ENCODE peak calls at places on chromosomes 7 and 10, in four cellular contexts. U is epithelial cell of esophagus, H is GM13976, G is GM10248. T is an unnamed sample.

GRCh38 chr7:92650391-92650790 is 60.2 kb upstream of the FAM133B start:
- DNase-seq in G (no peak), U (no peak), H (no peak), T (no peak)

GRCh38 chr7:120523985-120524384 is 251.0 kb downstream of the KCND2 start:
- DNase-seq in H (no peak), G (no peak), U (no peak), T (no peak)

GRCh38 chr10:73095479-73096021 is 1.1 kb downstream of the P4HA1 start:
- DNase-seq in H (no peak), G (no peak), U (peak; percentile 37), T (peak; percentile 40)

GRCh38 chr7:23356726-23357125 is 57.6 kb downstream of the MALSU1 start:
- DNase-seq in G (no peak), U (no peak), H (no peak), T (no peak)

GRCh38 chr10:5688587-5688986 is 3.9 kb downstream of the TASOR2 start:
- DNase-seq in U (no peak), H (no peak), G (no peak), T (no peak)

GRCh38 chr7:127582361-127582760 is 3.0 kb downstream of the GCC1 start:
- DNase-seq in H (no peak), U (no peak), G (no peak), T (no peak)

GRCh38 chr10:12512292-12513002 is 163.1 kb downstream of the CAMK1D start:
- DNase-seq in U (no peak), G (no peak), H (no peak), T (no peak)

GRCh38 chr7:18320971-18321567 is 174.5 kb upstream of the HDAC9 start:
- DNase-seq in U (peak; percentile 66), H (peak; percentile 33), G (peak; percentile 32), T (peak; percentile 65)

GRCh38 chr7:74183142-74183541 is 9.0 kb downstream of the EIF4H start:
- DNase-seq in G (no peak), H (no peak), U (peak; percentile 42), T (no peak)

GRCh38 chr10:61835069-61835908 is 66.2 kb upstream of the ARID5B start:
- DNase-seq in G (no peak), U (peak; percentile 75), H (no peak), T (peak; percentile 49)

GRCh38 chr7:74012842-74013249 is 15.1 kb upstream of the ELN start:
- DNase-seq in U (peak; percentile 63), G (peak; percentile 92), H (peak; percentile 96), T (peak; percentile 74)

GRCh38 chr10:13560597-13560996 is 26.2 kb upstream of the PRPF18 start:
- DNase-seq in H (no peak), U (no peak), G (no peak), T (no peak)

GRCh38 chr7:73308665-73309214 is at the start of gene NSUN5:
- DNase-seq in U (peak; percentile 44), G (peak; percentile 94), H (peak; percentile 95), T (peak; percentile 94)

GRCh38 chr10:6148251-6148691 is 54.5 kb upstream of the PFKFB3 start:
- DNase-seq in U (no peak), H (peak; percentile 70), G (peak; percentile 57), T (no peak)

GRCh38 chr7:104010052-104010909 is 20.8 kb upstream of the RELN start:
- DNase-seq in G (no peak), H (no peak), U (no peak), T (no peak)

GRCh38 chr10:14191871-14192270 is 138.9 kb downstream of the FRMD4A start:
- DNase-seq in H (no peak), G (no peak), U (no peak), T (no peak)

GRCh38 chr10:7085147-7085912 is 325.5 kb downstream of the SFMBT2 start:
- DNase-seq in U (peak; percentile 4), H (no peak), G (no peak), T (no peak)

GRCh38 chr7:125876436-125876835 is 946.8 kb upstream of the POT1 start:
- DNase-seq in U (peak; percentile 37), H (no peak), G (no peak), T (no peak)

GRCh38 chr7:47215049-47215448 is 366.9 kb downstream of the TNS3 start:
- DNase-seq in H (no peak), U (no peak), G (no peak), T (no peak)

GRCh38 chr7:116779921-116780320 is 82.5 kb upstream of the CAPZA2 start:
- DNase-seq in U (no peak), G (no peak), H (no peak), T (no peak)

GRCh38 chr10:80611481-80611880 is 73.8 kb downstream of the SH2D4B start:
- DNase-seq in G (no peak), H (no peak), U (no peak), T (no peak)

DNA sequence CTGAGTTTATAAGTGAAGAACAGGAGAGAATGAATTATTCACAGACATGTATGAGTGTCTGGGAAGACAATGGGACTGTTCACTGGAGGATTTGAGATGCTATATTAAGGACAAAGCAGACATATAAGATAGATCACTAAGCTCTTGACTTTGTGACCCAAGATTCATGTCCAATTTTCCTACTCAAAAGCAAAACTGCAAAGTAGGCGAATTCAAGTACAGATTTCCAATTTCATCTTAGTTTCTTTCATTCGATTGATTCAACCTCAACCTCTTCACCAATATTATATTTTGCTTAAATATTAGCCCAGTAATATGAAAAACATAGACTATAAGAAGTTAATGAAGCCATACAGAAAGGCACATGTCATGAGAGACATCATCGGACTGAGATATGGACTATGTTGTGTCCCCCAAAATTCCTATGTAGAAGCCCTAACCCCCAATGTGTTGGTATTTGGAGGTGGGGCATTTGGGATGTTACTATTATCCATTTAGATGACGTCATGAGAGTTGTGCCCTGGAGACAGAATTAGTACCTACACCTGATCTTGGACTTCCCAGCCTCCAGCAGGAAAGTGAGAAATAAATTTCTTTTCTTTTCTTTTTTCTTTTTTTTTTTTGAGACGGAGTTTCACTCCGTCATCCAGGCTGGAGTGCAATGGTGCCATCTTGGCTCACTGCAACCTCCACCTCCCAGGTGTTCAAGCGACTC is 353.7 kb upstream of the AKR1E2 start:
- DNase-seq in U (no peak), G (no peak), H (no peak), T (no peak)
- TF ChIP-seq CTCF in U (no peak), G (no peak), H (no peak), T (no peak)

GRCh38 chr10:98391578-98391991 is 23.4 kb downstream of the PYROXD2 start:
- DNase-seq in H (no peak), G (no peak), U (peak; percentile 27), T (no peak)
- TF ChIP-seq CTCF in H (no peak), G (no peak), U (no peak), T (no peak)

GRCh38 chr7:101625076-101625914 is 3.8 kb downstream of the MYL10 start:
- DNase-seq in G (no peak), H (no peak), U (no peak), T (no peak)
- TF ChIP-seq CTCF in G (no peak), H (no peak), U (no peak), T (peak; percentile 4)

GRCh38 chr10:63887026-63887589 is 365.9 kb downstream of the REEP3 start:
- DNase-seq in G (no peak), U (no peak), H (no peak), T (no peak)
- TF ChIP-seq CTCF in G (no peak), U (no peak), H (no peak), T (no peak)

DNA sequence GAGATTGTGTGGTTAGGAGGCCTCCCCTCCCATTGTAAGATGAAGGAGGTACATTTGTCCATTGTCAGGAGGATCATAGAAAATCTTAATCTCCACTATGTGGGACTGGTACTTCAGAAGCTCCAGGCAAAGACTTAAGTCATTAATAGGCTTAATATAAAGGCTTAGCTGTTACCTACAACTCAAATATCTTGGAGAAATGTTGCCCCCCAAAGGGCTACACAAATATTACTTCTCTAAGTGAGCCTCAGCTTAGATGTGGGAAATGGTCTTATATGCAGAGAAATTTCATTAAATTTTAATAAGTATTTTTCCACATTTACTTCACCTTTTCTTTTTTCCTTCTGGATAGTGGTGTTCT is 27.2 kb downstream of the TAS2R41 start:
- DNase-seq in H (no peak), G (no peak), U (no peak), T (no peak)
- TF ChIP-seq CTCF in H (no peak), G (no peak), U (no peak), T (peak; percentile 27)

DNA sequence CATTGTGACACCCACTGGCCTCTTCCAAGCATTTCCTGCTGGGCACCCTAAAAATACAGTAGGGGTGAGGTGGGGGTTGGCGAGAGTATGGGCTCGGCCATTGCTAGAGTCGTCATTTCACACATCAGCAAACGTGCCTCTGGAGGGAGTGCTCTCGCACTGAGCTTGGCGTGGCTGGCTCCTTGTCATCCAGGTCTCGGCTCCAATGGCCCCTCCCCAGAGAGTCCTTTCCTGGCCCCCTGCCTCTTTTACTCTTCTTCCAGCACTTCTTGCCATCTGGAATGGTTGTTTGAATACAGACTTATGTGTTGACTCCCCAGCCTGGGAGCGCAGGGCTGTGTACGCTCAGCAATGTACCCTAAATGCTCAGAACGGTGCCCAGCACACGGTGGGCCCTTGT is 18.8 kb downstream of the UNC5B start:
- DNase-seq in H (no peak), G (no peak), U (no peak), T (no peak)
- TF ChIP-seq CTCF in H (no peak), G (no peak), U (no peak), T (no peak)

DNA sequence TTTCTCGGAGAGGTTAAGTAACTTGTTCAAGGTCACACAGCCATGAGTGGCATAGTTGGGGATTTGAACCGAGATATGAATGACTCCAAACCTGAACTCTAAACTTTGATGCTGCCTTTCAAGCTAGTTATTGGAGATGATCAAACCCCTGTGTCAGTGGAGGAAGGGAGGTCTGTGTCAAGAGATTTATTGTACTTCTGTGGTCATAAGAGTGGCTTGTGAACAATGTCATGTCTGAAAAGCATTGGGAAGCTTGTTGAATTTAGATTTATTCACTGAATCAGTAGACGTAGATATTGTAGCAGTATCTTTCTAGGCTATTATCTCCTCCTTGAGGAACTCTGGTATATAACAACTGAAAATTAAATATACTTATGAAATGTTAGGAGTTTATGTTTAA is 27.3 kb downstream of the SNX10 start:
- DNase-seq in G (no peak), U (no peak), H (no peak), T (no peak)
- TF ChIP-seq CTCF in G (no peak), U (no peak), H (no peak), T (no peak)

DNA sequence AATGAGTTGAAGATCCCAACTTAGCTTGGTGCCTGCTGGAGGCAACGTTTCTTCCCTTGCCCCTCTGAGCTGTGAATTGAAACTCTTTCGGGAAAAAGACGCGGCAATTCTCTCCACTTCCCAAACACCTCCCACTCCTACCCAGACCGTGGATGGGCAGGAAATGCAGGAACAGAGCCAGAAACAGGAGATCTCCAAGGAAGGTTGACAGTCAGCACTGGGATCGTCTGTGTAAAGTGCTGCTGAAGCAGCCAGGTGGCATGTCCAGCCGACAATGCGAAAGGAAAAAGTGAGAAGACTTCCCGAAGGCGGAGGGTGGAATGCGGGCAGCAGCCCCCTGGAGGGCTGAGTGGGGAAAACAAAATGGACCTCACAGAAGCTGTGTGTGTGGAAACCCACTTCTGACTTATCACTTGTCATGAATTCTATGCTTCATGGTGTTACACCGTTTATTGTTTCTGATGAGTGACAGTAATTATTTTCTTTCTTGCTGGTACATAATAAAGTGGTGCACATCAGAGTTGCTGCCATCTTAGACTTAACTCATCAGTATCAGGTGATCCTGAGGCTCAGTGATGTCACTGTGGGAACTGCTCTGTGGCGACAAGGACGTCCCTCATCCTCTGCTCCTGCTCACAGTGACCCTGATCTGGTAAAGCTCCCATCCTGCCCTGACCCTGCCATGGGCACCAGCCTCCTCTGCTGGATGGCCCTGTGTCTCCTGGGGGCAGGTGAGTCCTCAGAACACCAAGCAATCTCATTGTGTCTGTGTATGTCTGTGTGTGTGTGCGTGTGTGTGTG is 220.5 kb upstream of the PRSS1 start:
- DNase-seq in G (no peak), H (no peak), U (no peak), T (no peak)
- TF ChIP-seq CTCF in G (no peak), H (no peak), U (no peak), T (no peak)

T was measured in MM.1S.